ENCODE peak calls at places on chromosome 9, in four cellular contexts. U is K562, O is A549, A is HepG2. R is an unnamed sample.

GRCh38 chr9:109600142-109600541 is 102.0 kb upstream of the PTPN3 start:
- DNase-seq in U (no peak), O (no peak), A (no peak), R (no peak)

GRCh38 chr9:101764455-101764854 is 26.0 kb upstream of the GRIN3A start:
- DNase-seq in U (no peak), O (no peak), A (no peak), R (no peak)

GRCh38 chr9:137031904-137032639 is at the start of gene FUT7:
- DNase-seq in U (no peak), O (no peak), A (no peak), R (no peak)

GRCh38 chr9:114223564-114224246 is 68.4 kb downstream of the COL27A1 start:
- DNase-seq in U (peak), O (peak), A (peak), R (no peak)

GRCh38 chr9:112169368-112169767 is 5.7 kb downstream of the SUSD1 start:
- DNase-seq in U (no peak), O (no peak), A (no peak), R (no peak)

GRCh38 chr9:95528908-95529502 is 12.2 kb upstream of the PTCH1 start:
- DNase-seq in U (no peak), O (no peak), A (no peak), R (no peak)

GRCh38 chr9:99433555-99433954 is 211.5 kb downstream of the SEC61B start:
- DNase-seq in U (peak), O (peak), A (peak), R (no peak)

GRCh38 chr9:136345281-136346156 is 18.0 kb downstream of the DNLZ start:
- DNase-seq in U (peak), O (peak), A (peak), R (peak)

GRCh38 chr9:18379073-18379811 is 94.7 kb upstream of the ADAMTSL1 start:
- DNase-seq in U (no peak), O (no peak), A (no peak), R (no peak)

GRCh38 chr9:21244841-21245240 is 5.0 kb upstream of the IFNA14 start:
- DNase-seq in U (no peak), O (no peak), A (no peak), R (no peak)

GRCh38 chr9:91421022-91421765 is 2.4 kb downstream of the NFIL3 start:
- DNase-seq in U (no peak), O (no peak), A (peak), R (peak)

GRCh38 chr9:96006961-96007360 is 131.5 kb downstream of the ERCC6L2 start:
- DNase-seq in U (no peak), O (no peak), A (no peak), R (no peak)

GRCh38 chr9:115167175-115167574 is 49.2 kb upstream of the TNC start:
- DNase-seq in U (no peak), O (no peak), A (no peak), R (no peak)

GRCh38 chr9:89684218-89684617 is 79.4 kb downstream of the GADD45G start:
- DNase-seq in U (no peak), O (no peak), A (no peak), R (no peak)

GRCh38 chr9:132698989-132699388 is 28.7 kb downstream of the GTF3C4 start:
- DNase-seq in U (no peak), O (no peak), A (no peak), R (no peak)

GRCh38 chr9:130824616-130825015 is 10.4 kb upstream of the ABL1 start:
- DNase-seq in U (peak), O (no peak), A (no peak), R (no peak)

GRCh38 chr9:88712484-88712883 is 177.5 kb downstream of the NXNL2 start:
- DNase-seq in U (no peak), O (no peak), A (peak), R (no peak)

GRCh38 chr9:468766-469496 is 254.3 kb downstream of the DOCK8 start:
- DNase-seq in U (no peak), O (no peak), A (no peak), R (no peak)

GRCh38 chr9:470795-471194 is 256.1 kb downstream of the DOCK8 start:
- DNase-seq in U (no peak), O (no peak), A (no peak), R (no peak)

GRCh38 chr9:471320-471719 is 256.7 kb downstream of the DOCK8 start:
- DNase-seq in U (no peak), O (no peak), A (no peak), R (no peak)

GRCh38 chr9:470041-470781 is 255.5 kb downstream of the DOCK8 start:
- DNase-seq in U (peak), O (peak), A (peak), R (peak)

GRCh38 chr9:469672-470040 is 255.0 kb downstream of the DOCK8 start:
- DNase-seq in U (no peak), O (no peak), A (no peak), R (peak)
- TF ChIP-seq HMGXB4 in U (no peak), O (no peak), A (no peak), R (no peak)

DNA sequence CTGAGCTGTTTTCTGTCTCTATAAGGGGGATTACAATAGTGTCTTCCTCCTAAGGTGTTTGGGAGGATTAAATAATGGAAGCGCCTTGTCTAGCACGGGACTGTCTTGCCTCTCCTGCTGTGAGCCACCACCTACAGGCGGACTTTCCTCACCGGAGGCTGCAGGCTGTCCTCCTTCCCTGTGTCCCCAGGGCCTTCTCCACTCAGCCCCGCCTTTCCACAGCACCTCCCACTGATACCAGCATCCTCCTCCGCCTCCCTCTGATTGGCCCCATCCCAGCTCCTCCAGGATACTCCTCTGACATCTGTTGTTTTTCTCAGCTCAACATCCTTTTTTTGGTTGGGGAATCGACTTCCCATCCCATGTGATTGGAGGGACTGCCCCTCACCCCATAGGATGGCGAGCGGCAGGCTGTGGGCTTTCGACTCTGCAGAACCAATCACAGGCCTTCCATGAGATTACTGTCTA is 851 bp upstream of the ZDHHC12 start:
- DNase-seq in U (peak), O (peak), A (peak), R (peak)
- TF ChIP-seq HMGXB4 in U (no peak), O (no peak), A (no peak), R (no peak)

GRCh38 chr9:125544474-125544873 is 162.5 kb downstream of the MAPKAP1 start:
- DNase-seq in U (no peak), O (no peak), A (no peak), R (no peak)

GRCh38 chr9:125547383-125547782 is 159.6 kb downstream of the MAPKAP1 start:
- DNase-seq in U (no peak), O (no peak), A (no peak), R (no peak)

GRCh38 chr9:125541840-125542243 is 165.2 kb downstream of the MAPKAP1 start:
- DNase-seq in U (no peak), O (no peak), A (no peak), R (no peak)

GRCh38 chr9:125548141-125548540 is 158.9 kb downstream of the MAPKAP1 start:
- DNase-seq in U (no peak), O (no peak), A (peak), R (no peak)

DNA sequence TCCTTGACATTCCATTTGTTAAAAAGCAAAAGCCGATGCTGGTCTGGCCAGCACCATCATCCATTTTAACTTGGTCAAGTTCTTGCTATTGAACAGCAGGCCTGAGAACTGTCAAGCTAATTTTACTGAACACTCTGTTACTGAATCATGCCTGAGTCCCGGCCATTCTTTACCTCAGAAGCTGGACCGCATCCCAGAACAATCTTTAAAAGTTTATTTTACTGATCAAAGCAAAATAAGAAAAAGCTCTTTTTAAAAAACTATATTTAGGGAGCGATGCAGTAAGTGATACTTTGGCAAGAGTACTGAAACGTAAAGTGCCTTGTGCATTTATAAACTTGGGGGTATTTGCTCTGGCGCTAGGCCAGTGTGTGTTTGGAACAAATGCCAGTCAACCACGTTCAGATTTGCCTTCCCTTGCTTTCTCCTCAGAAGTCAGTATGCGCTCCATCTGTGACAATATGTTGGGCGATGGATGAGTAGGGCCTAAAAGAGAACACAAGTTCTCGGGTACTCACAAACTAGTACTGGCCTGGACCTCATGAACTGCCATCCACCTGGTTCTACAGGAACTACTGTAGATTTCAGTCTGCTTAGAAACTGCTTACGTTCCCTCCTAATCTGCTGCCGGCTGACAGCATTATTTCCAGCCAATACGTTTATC is 161.9 kb downstream of the MAPKAP1 start:
- DNase-seq in U (no peak), O (no peak), A (no peak), R (no peak)
- TF ChIP-seq HMGXB4 in U (no peak), O (no peak), A (no peak), R (no peak)

GRCh38 chr9:38368731-38369130 is 23.8 kb upstream of the ALDH1B1 start:
- DNase-seq in U (no peak), O (no peak), A (no peak), R (no peak)
- TF ChIP-seq HMGXB4 in U (no peak), O (no peak), A (no peak), R (no peak)

GRCh38 chr9:83197611-83198010 is 134.7 kb upstream of the RASEF start:
- DNase-seq in U (no peak), O (no peak), A (no peak), R (no peak)

GRCh38 chr9:83200531-83200930 is 137.6 kb upstream of the RASEF start:
- DNase-seq in U (no peak), O (no peak), A (no peak), R (no peak)

GRCh38 chr9:83198336-83198735 is 135.4 kb upstream of the RASEF start:
- DNase-seq in U (no peak), O (no peak), A (no peak), R (no peak)

GRCh38 chr9:83199240-83199639 is 136.3 kb upstream of the RASEF start:
- DNase-seq in U (peak), O (peak), A (peak), R (no peak)

DNA sequence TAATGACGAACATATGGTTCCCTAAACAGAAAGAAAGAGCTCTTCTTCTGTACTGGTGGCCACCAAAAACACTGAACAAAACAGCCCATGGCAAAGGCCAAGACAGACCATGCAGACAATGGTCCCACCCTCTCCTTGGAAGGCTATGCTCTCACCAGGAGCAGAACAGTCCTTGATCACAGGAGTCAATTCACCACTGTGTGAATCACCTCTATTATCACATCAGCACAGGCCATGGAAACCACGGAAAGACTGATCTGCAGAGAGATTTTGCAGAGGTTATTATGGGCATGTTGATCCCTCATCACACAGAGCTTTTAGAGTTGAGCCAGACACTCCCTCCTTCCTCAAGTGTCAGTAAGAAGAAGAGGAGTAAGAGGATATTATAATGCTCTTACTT is 134.0 kb upstream of the RASEF start:
- DNase-seq in U (no peak), O (no peak), A (no peak), R (no peak)
- TF ChIP-seq HMGXB4 in U (no peak), O (no peak), A (no peak), R (no peak)

GRCh38 chr9:15349892-15350761 is 43.1 kb upstream of the TTC39B start:
- DNase-seq in U (no peak), O (peak), A (peak), R (no peak)
- TF ChIP-seq HMGXB4 in U (no peak), O (no peak), A (no peak), R (no peak)

DNA sequence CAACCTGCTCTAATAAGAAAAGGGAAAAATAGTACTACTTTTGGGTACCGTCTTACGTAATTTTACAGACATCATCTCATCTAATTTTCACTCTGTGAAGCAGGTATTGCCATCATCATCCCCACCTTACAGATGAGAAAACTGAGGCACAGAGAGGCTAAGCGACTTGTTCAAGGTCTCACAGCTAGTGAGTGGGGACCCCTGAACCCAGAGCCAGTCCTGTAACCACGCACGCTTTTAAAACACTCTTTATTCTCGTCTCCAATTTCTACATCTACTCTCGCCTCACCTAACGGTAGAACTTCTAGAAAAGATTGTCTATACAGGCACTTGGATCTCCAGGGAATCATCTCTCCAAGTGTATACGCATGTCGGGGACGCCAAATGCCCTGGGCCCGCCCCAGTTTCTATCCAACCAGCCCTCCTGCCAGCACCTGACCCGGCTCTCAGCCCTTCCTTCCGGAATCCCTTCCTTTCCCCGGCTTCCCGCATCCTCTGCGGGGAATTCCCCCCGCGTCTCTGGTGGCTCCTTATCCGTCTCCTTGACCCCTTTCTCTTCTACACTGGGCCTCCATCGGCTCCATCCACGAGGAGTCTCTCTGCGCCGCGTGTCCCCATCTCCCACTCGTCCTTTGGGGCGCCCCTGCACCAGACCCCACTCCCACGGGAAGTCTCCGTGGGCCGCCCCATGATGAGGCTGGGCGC is 1.6 kb upstream of the TRAF1 start:
- DNase-seq in U (no peak), O (no peak), A (no peak), R (peak)
- TF ChIP-seq HMGXB4 in U (no peak), O (no peak), A (no peak), R (no peak)

DNA sequence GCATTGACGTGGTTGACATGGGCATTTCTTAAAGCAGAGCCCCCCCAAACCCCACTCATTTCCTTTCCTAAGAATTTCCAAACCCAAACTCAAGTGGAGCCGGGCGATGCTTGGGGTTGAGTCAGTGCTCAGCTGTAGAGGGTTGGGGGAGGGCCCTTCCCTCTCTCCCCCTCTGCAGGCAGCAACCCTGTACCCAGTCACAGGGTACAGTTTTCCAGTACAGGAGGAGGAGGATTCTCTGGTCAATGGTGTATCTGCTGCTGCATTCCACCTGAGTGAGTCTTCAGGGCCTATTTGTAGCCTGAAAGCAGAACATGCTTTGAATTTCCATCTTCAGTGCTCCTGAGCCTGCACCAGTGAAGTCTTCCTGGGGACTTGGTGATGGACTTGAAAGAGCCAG is 55.8 kb downstream of the ENTREP1 start:
- DNase-seq in U (no peak), O (no peak), A (no peak), R (no peak)
- TF ChIP-seq HMGXB4 in U (no peak), O (no peak), A (no peak), R (no peak)